ENCODE peak calls at places on chromosomes 12 and 14, in eight cellular contexts. One of them, this sample, is unnamed.
A peak's percentile ranks its signal among the peaks of the same experiment; 100 is the strongest.

GRCh38 chr12:127286281-127286680 is 980.7 kb upstream of the TMEM132C start:
- DNase-seq in left colon: no peak
- DNase-seq in M059J: no peak
- DNase-seq in kidney: no peak
- DNase-seq in stimulated activated CD4-positive, alpha-beta T cell treated with anti-CD3 and anti-CD28 coated beads, Interleukin-4, amount 100 ng/mL, for 48 hours: no peak
- DNase-seq in right cardiac atrium: no peak
- DNase-seq in ecto neural progenitor cell: no peak
- DNase-seq in sigmoid colon: no peak
- DNase-seq in this sample: no peak

GRCh38 chr12:121036810-121037326 is 2.2 kb downstream of the OASL start:
- DNase-seq in left colon: no peak
- DNase-seq in M059J: peak; percentile 87
- DNase-seq in kidney: no peak
- DNase-seq in stimulated activated CD4-positive, alpha-beta T cell treated with anti-CD3 and anti-CD28 coated beads, Interleukin-4, amount 100 ng/mL, for 48 hours: no peak
- DNase-seq in right cardiac atrium: no peak
- DNase-seq in ecto neural progenitor cell: no peak
- DNase-seq in sigmoid colon: no peak
- DNase-seq in this sample: no peak

GRCh38 chr14:105865266-105865903 is 339.0 kb downstream of the TMEM121 start:
- DNase-seq in left colon: no peak
- DNase-seq in M059J: no peak
- DNase-seq in kidney: no peak
- DNase-seq in stimulated activated CD4-positive, alpha-beta T cell treated with anti-CD3 and anti-CD28 coated beads, Interleukin-4, amount 100 ng/mL, for 48 hours: no peak
- DNase-seq in right cardiac atrium: no peak
- DNase-seq in ecto neural progenitor cell: peak; percentile 12
- DNase-seq in sigmoid colon: peak; percentile 54
- DNase-seq in this sample: no peak

GRCh38 chr12:29301114-29301513 is 79.9 kb downstream of the ERGIC2 start:
- DNase-seq in left colon: no peak
- DNase-seq in M059J: no peak
- DNase-seq in kidney: no peak
- DNase-seq in stimulated activated CD4-positive, alpha-beta T cell treated with anti-CD3 and anti-CD28 coated beads, Interleukin-4, amount 100 ng/mL, for 48 hours: no peak
- DNase-seq in right cardiac atrium: no peak
- DNase-seq in ecto neural progenitor cell: no peak
- DNase-seq in sigmoid colon: no peak
- DNase-seq in this sample: no peak

GRCh38 chr12:124368421-124369032 is 73.6 kb downstream of the RFLNA start:
- DNase-seq in left colon: no peak
- DNase-seq in M059J: no peak
- DNase-seq in kidney: no peak
- DNase-seq in stimulated activated CD4-positive, alpha-beta T cell treated with anti-CD3 and anti-CD28 coated beads, Interleukin-4, amount 100 ng/mL, for 48 hours: no peak
- DNase-seq in right cardiac atrium: no peak
- DNase-seq in ecto neural progenitor cell: no peak
- DNase-seq in sigmoid colon: no peak
- DNase-seq in this sample: no peak

GRCh38 chr14:104110491-104111209 is 25.1 kb downstream of the ASPG start:
- DNase-seq in left colon: peak; percentile 24
- DNase-seq in M059J: no peak
- DNase-seq in kidney: peak; percentile 53
- DNase-seq in stimulated activated CD4-positive, alpha-beta T cell treated with anti-CD3 and anti-CD28 coated beads, Interleukin-4, amount 100 ng/mL, for 48 hours: no peak
- DNase-seq in right cardiac atrium: peak; percentile 39
- DNase-seq in ecto neural progenitor cell: peak; percentile 45
- DNase-seq in sigmoid colon: no peak
- DNase-seq in this sample: no peak

GRCh38 chr12:8956073-8956472 is 6.6 kb upstream of the M6PR start:
- DNase-seq in left colon: no peak
- DNase-seq in M059J: no peak
- DNase-seq in kidney: no peak
- DNase-seq in stimulated activated CD4-positive, alpha-beta T cell treated with anti-CD3 and anti-CD28 coated beads, Interleukin-4, amount 100 ng/mL, for 48 hours: no peak
- DNase-seq in right cardiac atrium: no peak
- DNase-seq in ecto neural progenitor cell: no peak
- DNase-seq in sigmoid colon: no peak
- DNase-seq in this sample: no peak

GRCh38 chr14:30034049-30034635 is 106.5 kb upstream of the PRKD1 start:
- DNase-seq in left colon: no peak
- DNase-seq in M059J: peak; percentile 12
- DNase-seq in kidney: no peak
- DNase-seq in stimulated activated CD4-positive, alpha-beta T cell treated with anti-CD3 and anti-CD28 coated beads, Interleukin-4, amount 100 ng/mL, for 48 hours: no peak
- DNase-seq in right cardiac atrium: no peak
- DNase-seq in ecto neural progenitor cell: no peak
- DNase-seq in sigmoid colon: no peak
- DNase-seq in this sample: no peak

GRCh38 chr12:50419112-50419909 is 18.6 kb downstream of the LARP4 start:
- DNase-seq in left colon: no peak
- DNase-seq in M059J: peak; percentile 51
- DNase-seq in kidney: no peak
- DNase-seq in stimulated activated CD4-positive, alpha-beta T cell treated with anti-CD3 and anti-CD28 coated beads, Interleukin-4, amount 100 ng/mL, for 48 hours: no peak
- DNase-seq in right cardiac atrium: no peak
- DNase-seq in ecto neural progenitor cell: no peak
- DNase-seq in sigmoid colon: no peak
- DNase-seq in this sample: no peak

GRCh38 chr14:73785336-73785833 is 66.2 kb upstream of the PTGR2 start:
- DNase-seq in left colon: no peak
- DNase-seq in M059J: peak; percentile 95
- DNase-seq in kidney: no peak
- DNase-seq in stimulated activated CD4-positive, alpha-beta T cell treated with anti-CD3 and anti-CD28 coated beads, Interleukin-4, amount 100 ng/mL, for 48 hours: no peak
- DNase-seq in right cardiac atrium: no peak
- DNase-seq in ecto neural progenitor cell: peak; percentile 79
- DNase-seq in sigmoid colon: peak; percentile 76
- DNase-seq in this sample: no peak

GRCh38 chr12:39499296-39499695 is 56.4 kb upstream of the KIF21A start:
- DNase-seq in left colon: no peak
- DNase-seq in M059J: no peak
- DNase-seq in kidney: no peak
- DNase-seq in stimulated activated CD4-positive, alpha-beta T cell treated with anti-CD3 and anti-CD28 coated beads, Interleukin-4, amount 100 ng/mL, for 48 hours: no peak
- DNase-seq in right cardiac atrium: no peak
- DNase-seq in ecto neural progenitor cell: no peak
- DNase-seq in sigmoid colon: no peak
- DNase-seq in this sample: no peak

GRCh38 chr14:80477388-80478160 is 266.3 kb upstream of the DIO2 start:
- DNase-seq in left colon: no peak
- DNase-seq in M059J: peak; percentile 20
- DNase-seq in kidney: no peak
- DNase-seq in stimulated activated CD4-positive, alpha-beta T cell treated with anti-CD3 and anti-CD28 coated beads, Interleukin-4, amount 100 ng/mL, for 48 hours: no peak
- DNase-seq in right cardiac atrium: no peak
- DNase-seq in ecto neural progenitor cell: no peak
- DNase-seq in sigmoid colon: no peak
- DNase-seq in this sample: no peak

GRCh38 chr12:104680070-104680469 is 223.3 kb downstream of the CHST11 start:
- DNase-seq in left colon: no peak
- DNase-seq in M059J: no peak
- DNase-seq in kidney: no peak
- DNase-seq in stimulated activated CD4-positive, alpha-beta T cell treated with anti-CD3 and anti-CD28 coated beads, Interleukin-4, amount 100 ng/mL, for 48 hours: no peak
- DNase-seq in right cardiac atrium: no peak
- DNase-seq in ecto neural progenitor cell: no peak
- DNase-seq in sigmoid colon: no peak
- DNase-seq in this sample: no peak

GRCh38 chr12:63150255-63151060 is 543 bp downstream of the AVPR1A start:
- DNase-seq in left colon: no peak
- DNase-seq in M059J: no peak
- DNase-seq in kidney: peak; percentile 80
- DNase-seq in stimulated activated CD4-positive, alpha-beta T cell treated with anti-CD3 and anti-CD28 coated beads, Interleukin-4, amount 100 ng/mL, for 48 hours: no peak
- DNase-seq in right cardiac atrium: peak; percentile 69
- DNase-seq in ecto neural progenitor cell: peak; percentile 83
- DNase-seq in sigmoid colon: no peak
- DNase-seq in this sample: no peak

GRCh38 chr14:23020143-23021128 is 10.5 kb upstream of the C14orf93 start:
- DNase-seq in left colon: no peak
- DNase-seq in M059J: no peak
- DNase-seq in kidney: no peak
- DNase-seq in stimulated activated CD4-positive, alpha-beta T cell treated with anti-CD3 and anti-CD28 coated beads, Interleukin-4, amount 100 ng/mL, for 48 hours: no peak
- DNase-seq in right cardiac atrium: no peak
- DNase-seq in ecto neural progenitor cell: no peak
- DNase-seq in sigmoid colon: no peak
- DNase-seq in this sample: no peak

GRCh38 chr14:69014829-69015259 is 35.7 kb upstream of the ACTN1 start:
- DNase-seq in left colon: no peak
- DNase-seq in M059J: peak; percentile 15
- DNase-seq in kidney: peak; percentile 48
- DNase-seq in stimulated activated CD4-positive, alpha-beta T cell treated with anti-CD3 and anti-CD28 coated beads, Interleukin-4, amount 100 ng/mL, for 48 hours: no peak
- DNase-seq in right cardiac atrium: no peak
- DNase-seq in ecto neural progenitor cell: no peak
- DNase-seq in sigmoid colon: no peak
- DNase-seq in this sample: no peak

GRCh38 chr14:60327447-60328331 is 78.7 kb downstream of the PPM1A start:
- DNase-seq in left colon: peak; percentile 34
- DNase-seq in M059J: no peak
- DNase-seq in kidney: no peak
- DNase-seq in stimulated activated CD4-positive, alpha-beta T cell treated with anti-CD3 and anti-CD28 coated beads, Interleukin-4, amount 100 ng/mL, for 48 hours: peak; percentile 20
- DNase-seq in right cardiac atrium: peak; percentile 64
- DNase-seq in ecto neural progenitor cell: peak; percentile 63
- DNase-seq in sigmoid colon: no peak
- DNase-seq in this sample: no peak

GRCh38 chr12:9221476-9221875 is 13.3 kb upstream of the PZP start:
- DNase-seq in left colon: no peak
- DNase-seq in M059J: no peak
- DNase-seq in kidney: no peak
- DNase-seq in stimulated activated CD4-positive, alpha-beta T cell treated with anti-CD3 and anti-CD28 coated beads, Interleukin-4, amount 100 ng/mL, for 48 hours: no peak
- DNase-seq in right cardiac atrium: no peak
- DNase-seq in ecto neural progenitor cell: no peak
- DNase-seq in sigmoid colon: no peak
- DNase-seq in this sample: no peak

GRCh38 chr14:52446355-52446754 is 106.0 kb downstream of the TXNDC16 start:
- DNase-seq in left colon: no peak
- DNase-seq in M059J: no peak
- DNase-seq in kidney: no peak
- DNase-seq in stimulated activated CD4-positive, alpha-beta T cell treated with anti-CD3 and anti-CD28 coated beads, Interleukin-4, amount 100 ng/mL, for 48 hours: no peak
- DNase-seq in right cardiac atrium: peak; percentile 12
- DNase-seq in ecto neural progenitor cell: no peak
- DNase-seq in sigmoid colon: no peak
- DNase-seq in this sample: no peak

GRCh38 chr12:98446716-98447115 is 68.7 kb upstream of the TMPO start:
- DNase-seq in left colon: no peak
- DNase-seq in M059J: no peak
- DNase-seq in kidney: no peak
- DNase-seq in stimulated activated CD4-positive, alpha-beta T cell treated with anti-CD3 and anti-CD28 coated beads, Interleukin-4, amount 100 ng/mL, for 48 hours: no peak
- DNase-seq in right cardiac atrium: no peak
- DNase-seq in ecto neural progenitor cell: no peak
- DNase-seq in sigmoid colon: no peak
- DNase-seq in this sample: no peak

GRCh38 chr12:54229624-54230212 is 40.9 kb upstream of the SMUG1 start:
- DNase-seq in left colon: no peak
- DNase-seq in M059J: peak; percentile 95
- DNase-seq in kidney: no peak
- DNase-seq in stimulated activated CD4-positive, alpha-beta T cell treated with anti-CD3 and anti-CD28 coated beads, Interleukin-4, amount 100 ng/mL, for 48 hours: no peak
- DNase-seq in right cardiac atrium: no peak
- DNase-seq in ecto neural progenitor cell: no peak
- DNase-seq in sigmoid colon: peak; percentile 80
- DNase-seq in this sample: no peak

GRCh38 chr12:112602150-112602549 is 183.4 kb downstream of the PTPN11 start:
- DNase-seq in left colon: no peak
- DNase-seq in M059J: no peak
- DNase-seq in kidney: no peak
- DNase-seq in stimulated activated CD4-positive, alpha-beta T cell treated with anti-CD3 and anti-CD28 coated beads, Interleukin-4, amount 100 ng/mL, for 48 hours: no peak
- DNase-seq in right cardiac atrium: no peak
- DNase-seq in ecto neural progenitor cell: peak; percentile 82
- DNase-seq in sigmoid colon: no peak
- DNase-seq in this sample: no peak

GRCh38 chr14:64807588-64807987 is 72.1 kb downstream of the SPTB start:
- DNase-seq in left colon: no peak
- DNase-seq in M059J: peak; percentile 51
- DNase-seq in kidney: no peak
- DNase-seq in stimulated activated CD4-positive, alpha-beta T cell treated with anti-CD3 and anti-CD28 coated beads, Interleukin-4, amount 100 ng/mL, for 48 hours: no peak
- DNase-seq in right cardiac atrium: peak; percentile 85
- DNase-seq in ecto neural progenitor cell: no peak
- DNase-seq in sigmoid colon: no peak
- DNase-seq in this sample: no peak

GRCh38 chr12:52213541-52214420 is 19.3 kb upstream of the KRT7 start:
- DNase-seq in left colon: peak; percentile 71
- DNase-seq in M059J: peak; percentile 85
- DNase-seq in kidney: peak; percentile 92
- DNase-seq in stimulated activated CD4-positive, alpha-beta T cell treated with anti-CD3 and anti-CD28 coated beads, Interleukin-4, amount 100 ng/mL, for 48 hours: peak; percentile 55
- DNase-seq in right cardiac atrium: peak; percentile 90
- DNase-seq in ecto neural progenitor cell: peak; percentile 96
- DNase-seq in sigmoid colon: peak; percentile 80
- DNase-seq in this sample: peak; percentile 85

GRCh38 chr12:108985750-108986149 is 35.1 kb downstream of the SVOP start:
- DNase-seq in left colon: no peak
- DNase-seq in M059J: no peak
- DNase-seq in kidney: no peak
- DNase-seq in stimulated activated CD4-positive, alpha-beta T cell treated with anti-CD3 and anti-CD28 coated beads, Interleukin-4, amount 100 ng/mL, for 48 hours: no peak
- DNase-seq in right cardiac atrium: no peak
- DNase-seq in ecto neural progenitor cell: no peak
- DNase-seq in sigmoid colon: no peak
- DNase-seq in this sample: no peak

GRCh38 chr12:46825526-46826414 is at the start of gene SLC38A4:
- DNase-seq in left colon: peak; percentile 66
- DNase-seq in M059J: peak; percentile 37
- DNase-seq in kidney: peak; percentile 59
- DNase-seq in stimulated activated CD4-positive, alpha-beta T cell treated with anti-CD3 and anti-CD28 coated beads, Interleukin-4, amount 100 ng/mL, for 48 hours: no peak
- DNase-seq in right cardiac atrium: peak; percentile 59
- DNase-seq in ecto neural progenitor cell: peak; percentile 85
- DNase-seq in sigmoid colon: no peak
- DNase-seq in this sample: no peak

GRCh38 chr12:991350-992278 is 591 bp downstream of the ERC1 start:
- DNase-seq in left colon: peak; percentile 38
- DNase-seq in M059J: no peak
- DNase-seq in kidney: no peak
- DNase-seq in stimulated activated CD4-positive, alpha-beta T cell treated with anti-CD3 and anti-CD28 coated beads, Interleukin-4, amount 100 ng/mL, for 48 hours: no peak
- DNase-seq in right cardiac atrium: no peak
- DNase-seq in ecto neural progenitor cell: no peak
- DNase-seq in sigmoid colon: no peak
- DNase-seq in this sample: no peak

GRCh38 chr14:60266021-60266937 is 17.3 kb downstream of the PPM1A start:
- DNase-seq in left colon: no peak
- DNase-seq in M059J: peak; percentile 15
- DNase-seq in kidney: no peak
- DNase-seq in stimulated activated CD4-positive, alpha-beta T cell treated with anti-CD3 and anti-CD28 coated beads, Interleukin-4, amount 100 ng/mL, for 48 hours: no peak
- DNase-seq in right cardiac atrium: no peak
- DNase-seq in ecto neural progenitor cell: no peak
- DNase-seq in sigmoid colon: no peak
- DNase-seq in this sample: no peak

GRCh38 chr12:48189331-48190125 is 6.1 kb downstream of the CCDC184 start:
- DNase-seq in left colon: no peak
- DNase-seq in M059J: peak; percentile 66
- DNase-seq in kidney: no peak
- DNase-seq in stimulated activated CD4-positive, alpha-beta T cell treated with anti-CD3 and anti-CD28 coated beads, Interleukin-4, amount 100 ng/mL, for 48 hours: no peak
- DNase-seq in right cardiac atrium: no peak
- DNase-seq in ecto neural progenitor cell: peak; percentile 81
- DNase-seq in sigmoid colon: peak; percentile 80
- DNase-seq in this sample: peak; percentile 70

GRCh38 chr12:4037747-4038312 is 164.6 kb upstream of the PARP11 start:
- DNase-seq in left colon: no peak
- DNase-seq in M059J: peak; percentile 18
- DNase-seq in kidney: no peak
- DNase-seq in stimulated activated CD4-positive, alpha-beta T cell treated with anti-CD3 and anti-CD28 coated beads, Interleukin-4, amount 100 ng/mL, for 48 hours: no peak
- DNase-seq in right cardiac atrium: no peak
- DNase-seq in ecto neural progenitor cell: no peak
- DNase-seq in sigmoid colon: no peak
- DNase-seq in this sample: peak; percentile 54

GRCh38 chr12:104490221-104490620 is 33.5 kb downstream of the CHST11 start:
- DNase-seq in left colon: no peak
- DNase-seq in M059J: no peak
- DNase-seq in kidney: no peak
- DNase-seq in stimulated activated CD4-positive, alpha-beta T cell treated with anti-CD3 and anti-CD28 coated beads, Interleukin-4, amount 100 ng/mL, for 48 hours: no peak
- DNase-seq in right cardiac atrium: no peak
- DNase-seq in ecto neural progenitor cell: no peak
- DNase-seq in sigmoid colon: no peak
- DNase-seq in this sample: no peak

GRCh38 chr12:124916370-124917134 is 2.1 kb upstream of the UBC start:
- DNase-seq in left colon: peak; percentile 87
- DNase-seq in M059J: peak; percentile 95
- DNase-seq in kidney: no peak
- DNase-seq in stimulated activated CD4-positive, alpha-beta T cell treated with anti-CD3 and anti-CD28 coated beads, Interleukin-4, amount 100 ng/mL, for 48 hours: peak; percentile 52
- DNase-seq in right cardiac atrium: no peak
- DNase-seq in ecto neural progenitor cell: no peak
- DNase-seq in sigmoid colon: peak; percentile 92
- DNase-seq in this sample: peak; percentile 76

GRCh38 chr14:74207943-74208342 is 31.3 kb upstream of the VSX2 start:
- DNase-seq in left colon: no peak
- DNase-seq in M059J: peak; percentile 9
- DNase-seq in kidney: no peak
- DNase-seq in stimulated activated CD4-positive, alpha-beta T cell treated with anti-CD3 and anti-CD28 coated beads, Interleukin-4, amount 100 ng/mL, for 48 hours: no peak
- DNase-seq in right cardiac atrium: no peak
- DNase-seq in ecto neural progenitor cell: no peak
- DNase-seq in sigmoid colon: no peak
- DNase-seq in this sample: no peak

GRCh38 chr12:53383258-53383657 is 3.3 kb downstream of the SP1 start:
- DNase-seq in left colon: no peak
- DNase-seq in M059J: peak; percentile 12
- DNase-seq in kidney: peak; percentile 31
- DNase-seq in stimulated activated CD4-positive, alpha-beta T cell treated with anti-CD3 and anti-CD28 coated beads, Interleukin-4, amount 100 ng/mL, for 48 hours: no peak
- DNase-seq in right cardiac atrium: no peak
- DNase-seq in ecto neural progenitor cell: no peak
- DNase-seq in sigmoid colon: no peak
- DNase-seq in this sample: no peak

This sample was measured in lung.